ENCODE peak calls at places on chromosome 7, in four cellular contexts. J, K, O and R are unnamed samples.
A peak's percentile ranks its signal among the peaks of the same experiment; 100 is the strongest.

GRCh38 chr7:134553976-134554375 is 5.1 kb downstream of the AKR1B15 start:
- DNase-seq in J (peak; percentile 37), O (no peak), K (no peak), R (peak; percentile 20)

GRCh38 chr7:159061674-159062212 is 82.9 kb downstream of the VIPR2 start:
- DNase-seq in J (no peak), O (no peak), K (no peak), R (peak; percentile 80)

GRCh38 chr7:112160130-112160770 is 45.9 kb downstream of the DOCK4 start:
- DNase-seq in O (no peak), K (no peak), J (peak; percentile 57), R (no peak)

GRCh38 chr7:121798896-121799295 is 74.1 kb upstream of the PTPRZ1 start:
- DNase-seq in O (no peak), K (no peak), J (no peak), R (peak; percentile 21)

GRCh38 chr7:52061666-52062065 is 745.1 kb upstream of the COBL start:
- DNase-seq in J (no peak), O (no peak), K (no peak), R (no peak)

GRCh38 chr7:34036069-34036920 is 131.0 kb downstream of the BMPER start:
- DNase-seq in K (peak; percentile 12), O (no peak), J (peak; percentile 84), R (peak; percentile 23)

GRCh38 chr7:88539977-88540376 is 219.5 kb upstream of the ZNF804B start:
- DNase-seq in O (no peak), K (no peak), J (no peak), R (no peak)

GRCh38 chr7:101362334-101363195 is at the start of gene COL26A1:
- DNase-seq in J (no peak), O (no peak), K (no peak), R (peak; percentile 68)

GRCh38 chr7:144848078-144848477 is 12.2 kb upstream of the TPK1 start:
- DNase-seq in K (no peak), J (no peak), O (no peak), R (no peak)

GRCh38 chr7:22962775-22963358 is 51.1 kb downstream of the HYCC1 start:
- DNase-seq in J (no peak), O (no peak), K (no peak), R (no peak)

GRCh38 chr7:69880848-69881247 is 282.6 kb downstream of the AUTS2 start:
- DNase-seq in O (no peak), J (no peak), K (no peak), R (no peak)

GRCh38 chr7:116210345-116211005 is at the start of gene TES:
- DNase-seq in O (no peak), K (peak; percentile 97), J (peak; percentile 29), R (peak; percentile 84)

GRCh38 chr7:32062150-32062549 is 8.1 kb downstream of the PDE1C start:
- DNase-seq in O (no peak), J (peak; percentile 16), K (peak; percentile 48), R (peak; percentile 85)

GRCh38 chr7:226281-226882 is 34.0 kb downstream of the FAM20C start:
- DNase-seq in J (no peak), K (no peak), O (no peak), R (no peak)
- TF ChIP-seq TCF7 in J (no peak), K (no peak), O (no peak), R (no peak)

GRCh38 chr7:29565186-29565540 is 1.5 kb downstream of the PRR15 start:
- DNase-seq in O (no peak), K (no peak), J (no peak), R (no peak)

GRCh38 chr7:29569648-29570047 is 6.0 kb downstream of the PRR15 start:
- DNase-seq in O (no peak), K (no peak), J (peak; percentile 63), R (no peak)

GRCh38 chr7:29565634-29565981 is 2.0 kb downstream of the PRR15 start:
- DNase-seq in J (no peak), O (no peak), K (no peak), R (no peak)

GRCh38 chr7:29565982-29566746 is 2.5 kb downstream of the PRR15 start:
- DNase-seq in O (no peak), K (no peak), J (no peak), R (no peak)

DNA sequence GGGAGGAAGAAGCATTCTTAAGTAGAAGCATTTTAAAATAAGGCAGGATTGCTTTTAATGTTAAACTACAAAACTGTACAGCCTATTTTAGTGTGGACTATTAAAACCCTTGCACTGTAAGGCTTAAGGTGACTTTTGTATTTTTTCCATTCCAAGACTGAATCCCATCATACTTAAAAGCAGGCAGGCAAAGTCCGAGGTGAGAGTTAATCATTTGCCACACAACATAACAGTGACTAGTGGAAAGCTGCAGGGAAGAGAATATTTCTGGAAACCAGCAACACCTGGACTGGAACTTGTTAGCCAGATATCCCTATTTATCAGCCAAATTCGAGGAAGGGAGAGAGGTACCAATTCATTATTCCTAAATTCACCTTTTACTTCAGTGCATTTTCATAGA is 3.5 kb downstream of the PRR15 start:
- DNase-seq in K (no peak), O (no peak), J (peak; percentile 68), R (no peak)
- TF ChIP-seq CTCF in K (no peak), O (no peak), J (no peak), R (no peak)

GRCh38 chr7:92076509-92076908 is 57.8 kb downstream of the CYP51A1 start:
- DNase-seq in J (no peak), O (no peak), K (no peak), R (no peak)

GRCh38 chr7:92071032-92071431 is 63.2 kb downstream of the CYP51A1 start:
- DNase-seq in J (no peak), O (no peak), K (no peak), R (no peak)

GRCh38 chr7:92072708-92073107 is 61.6 kb downstream of the CYP51A1 start:
- DNase-seq in K (no peak), O (no peak), J (no peak), R (no peak)

DNA sequence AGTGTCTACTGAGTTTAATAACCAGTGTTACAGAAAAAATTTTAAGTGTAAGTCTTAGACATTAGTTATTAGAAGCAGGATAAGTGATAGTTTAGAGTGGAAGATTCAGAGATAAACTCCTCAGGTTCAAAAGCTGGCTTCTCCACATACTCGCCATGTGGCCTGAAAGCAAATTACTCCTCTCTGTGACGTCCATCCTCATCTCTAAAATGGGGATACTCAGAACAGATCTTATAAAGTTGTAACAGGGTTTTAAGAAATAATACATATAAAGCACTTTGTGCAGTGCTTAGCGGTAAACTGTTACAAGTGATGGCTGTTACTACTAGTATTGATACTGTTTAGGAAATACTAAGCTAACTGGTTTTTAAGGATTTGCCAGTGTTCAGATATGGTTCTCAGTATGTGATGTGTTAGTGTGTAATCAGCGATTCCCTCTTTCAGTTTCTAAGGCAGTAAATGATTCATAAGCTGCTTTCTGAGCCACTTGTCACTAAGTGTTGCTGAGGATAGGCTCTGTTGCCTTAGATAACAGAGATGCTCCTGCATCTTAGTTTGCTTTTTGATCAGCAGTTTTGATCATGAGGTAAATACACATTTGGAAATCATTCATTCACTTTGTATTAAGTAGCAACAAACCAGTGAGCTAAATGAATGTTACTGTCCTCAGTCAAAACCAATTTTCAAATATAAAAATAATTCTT is 58.7 kb downstream of the CYP51A1 start:
- DNase-seq in K (no peak), O (peak; percentile 13), J (no peak), R (no peak)
- TF ChIP-seq TCF7 in K (no peak), O (peak; percentile 58), J (no peak), R (no peak)

DNA sequence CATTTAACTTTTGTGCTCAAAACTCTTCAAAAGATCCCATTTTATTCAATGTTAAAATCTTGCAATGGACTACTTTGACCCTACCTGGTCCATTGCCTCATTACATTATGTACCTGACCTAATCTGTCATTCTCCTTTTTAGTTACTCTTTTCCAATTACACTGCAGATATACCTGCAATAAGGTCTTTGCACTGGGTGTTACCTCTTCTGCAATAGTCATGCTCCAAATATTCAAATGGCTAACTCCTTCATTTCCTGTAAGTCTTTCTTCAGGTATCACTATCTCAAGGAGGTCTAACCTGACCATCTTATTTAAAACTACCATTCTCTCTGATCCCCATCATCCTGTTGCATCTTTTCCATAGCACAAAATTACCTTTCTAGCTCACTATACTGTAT is 22.3 kb downstream of the SLC13A1 start:
- DNase-seq in O (no peak), K (no peak), J (no peak), R (no peak)
- TF ChIP-seq CTCF in O (no peak), K (no peak), J (no peak), R (no peak)

GRCh38 chr7:2019693-2020511 is 212.8 kb downstream of the MAD1L1 start:
- DNase-seq in O (no peak), J (no peak), K (peak; percentile 74), R (no peak)
- TF ChIP-seq TCF7 in O (no peak), J (no peak), K (peak; percentile 3), R (no peak)

GRCh38 chr7:157010588-157011332 is at the start of gene MNX1:
- DNase-seq in K (peak; percentile 100), O (no peak), J (peak; percentile 57), R (peak; percentile 89)
- TF ChIP-seq CTCF in K (no peak), O (no peak), J (no peak), R (no peak)